ENCODE peak calls at places on chromosome 4, in seven cellular contexts. U, G, M, T, S, J and H are unnamed samples.

GRCh38 chr4:19844436-19844835 is 407.3 kb upstream of the SLIT2 start:
- DNase-seq in U (peak), G (no peak), M (no peak), T (peak), S (no peak), J (no peak), H (peak)

GRCh38 chr4:63777571-63777970 is 631.7 kb downstream of the TECRL start:
- DNase-seq in U (no peak), G (no peak), M (no peak), T (no peak), S (no peak), J (no peak), H (no peak)

GRCh38 chr4:31045724-31046318 is 325.7 kb downstream of the PCDH7 start:
- DNase-seq in U (peak), G (peak), M (no peak), T (peak), S (no peak), J (no peak), H (no peak)

GRCh38 chr4:78131403-78131802 is 74.3 kb downstream of the FRAS1 start:
- DNase-seq in U (peak), G (no peak), M (no peak), T (peak), S (no peak), J (no peak), H (peak)

GRCh38 chr4:38278255-38278654 is 318.1 kb downstream of the PTTG2 start:
- DNase-seq in U (no peak), G (no peak), M (no peak), T (no peak), S (no peak), J (no peak), H (no peak)

GRCh38 chr4:65510976-65511375 is 159.3 kb downstream of the EPHA5 start:
- DNase-seq in U (peak), G (no peak), M (no peak), T (peak), S (no peak), J (no peak), H (peak)

GRCh38 chr4:11768251-11768972 is 339.7 kb upstream of the HS3ST1 start:
- DNase-seq in U (peak), G (no peak), M (no peak), T (peak), S (no peak), J (no peak), H (no peak)

GRCh38 chr4:181897935-181898334 is 345.3 kb upstream of the TENM3 start:
- DNase-seq in U (peak), G (no peak), M (no peak), T (peak), S (no peak), J (no peak), H (peak)

GRCh38 chr4:101981756-101982155 is 191.2 kb downstream of the BANK1 start:
- DNase-seq in U (no peak), G (no peak), M (no peak), T (no peak), S (peak), J (no peak), H (no peak)

GRCh38 chr4:80213117-80213815 is 16.0 kb downstream of the PRDM8 start:
- DNase-seq in U (no peak), G (no peak), M (no peak), T (peak), S (no peak), J (no peak), H (peak)

GRCh38 chr4:76388160-76388908 is 32.6 kb downstream of the CCDC158 start:
- DNase-seq in U (peak), G (peak), M (no peak), T (peak), S (no peak), J (no peak), H (no peak)

GRCh38 chr4:185229021-185229818 is 19.8 kb downstream of the SNX25 start:
- DNase-seq in U (no peak), G (no peak), M (peak), T (no peak), S (no peak), J (no peak), H (no peak)

GRCh38 chr4:184644553-184645307 is 4.5 kb downstream of the CASP3 start:
- DNase-seq in U (no peak), G (no peak), M (no peak), T (peak), S (no peak), J (no peak), H (no peak)

GRCh38 chr4:102180080-102180479 is 165.2 kb downstream of the SLC39A8 start:
- DNase-seq in U (peak), G (no peak), M (no peak), T (peak), S (no peak), J (no peak), H (no peak)

GRCh38 chr4:23911675-23912455 is 22.0 kb upstream of the PPARGC1A start:
- DNase-seq in U (no peak), G (no peak), M (no peak), T (no peak), S (no peak), J (no peak), H (no peak)

GRCh38 chr4:912548-913279 is 19.4 kb downstream of the GAK start:
- DNase-seq in U (no peak), G (no peak), M (peak), T (no peak), S (peak), J (no peak), H (no peak)

GRCh38 chr4:151967074-151967473 is 206.3 kb upstream of the GATB start:
- DNase-seq in U (no peak), G (no peak), M (no peak), T (no peak), S (no peak), J (no peak), H (no peak)
- TF ChIP-seq CTCF in U (no peak), G (no peak), M (no peak), T (no peak), S (no peak), J (no peak), H (no peak)

DNA sequence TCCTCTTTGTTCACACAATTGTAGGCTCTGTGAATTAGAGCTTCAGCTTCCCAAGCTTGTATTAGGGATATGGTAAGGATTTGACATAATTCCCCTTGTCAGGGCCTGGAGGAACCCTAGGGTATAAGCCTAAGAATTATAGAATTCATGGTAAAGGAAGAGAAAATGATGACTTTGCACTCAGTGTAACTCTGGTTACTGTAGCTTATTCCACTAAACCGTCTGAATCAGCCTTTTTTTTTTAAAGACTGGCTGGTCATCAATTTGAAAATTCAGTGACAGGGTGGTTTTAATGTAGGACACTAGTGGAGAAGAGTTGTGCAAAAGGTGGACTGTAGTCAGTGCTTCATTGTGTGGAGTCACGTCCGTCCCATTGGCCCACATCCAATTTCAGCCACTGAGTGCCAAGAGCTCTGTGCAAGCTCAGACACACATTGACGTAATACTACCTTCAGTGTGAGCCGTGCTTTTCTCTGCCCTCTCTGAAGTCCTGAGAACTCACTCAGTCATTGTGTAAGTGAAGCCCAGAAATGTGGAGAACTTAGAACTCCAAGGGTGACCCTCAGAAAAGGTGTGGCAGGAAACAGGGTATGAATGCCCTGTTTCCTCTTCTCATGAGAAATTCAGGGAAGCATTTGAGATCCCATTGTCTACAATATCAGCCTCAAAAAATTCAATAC is 449.8 kb downstream of the C4orf33 start:
- DNase-seq in U (peak), G (peak), M (peak), T (peak), S (peak), J (peak), H (no peak)
- H3K4me3 ChIP-seq in U (no peak), G (no peak), M (no peak), T (no peak), S (no peak), J (no peak), H (no peak)

GRCh38 chr4:100935090-100935489 is 412.2 kb downstream of the PPP3CA start:
- DNase-seq in U (no peak), G (peak), M (no peak), T (peak), S (no peak), J (no peak), H (no peak)
- TF ChIP-seq CTCF in U (no peak), G (no peak), M (no peak), T (peak), S (no peak), J (no peak), H (peak)

DNA sequence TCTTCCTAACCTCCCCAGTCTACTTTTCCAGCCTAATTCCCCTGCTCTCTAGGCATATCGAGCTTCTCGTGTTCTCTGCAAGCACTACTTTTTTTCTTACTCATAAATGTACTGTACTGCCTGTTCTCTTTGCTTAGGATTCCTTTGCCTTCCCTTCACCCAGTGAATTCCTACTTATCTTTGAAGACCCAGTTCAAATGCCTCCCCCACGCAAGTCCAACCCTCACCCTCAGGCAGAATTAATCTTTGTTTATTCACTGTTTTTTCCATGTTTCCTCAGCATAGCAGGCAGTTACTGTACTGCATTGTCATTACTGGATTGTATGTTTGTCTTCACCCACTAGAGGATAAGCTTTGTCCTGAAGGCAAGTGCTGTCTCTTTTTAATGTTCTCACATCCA is 287.7 kb downstream of the BMPR1B start:
- DNase-seq in U (peak), G (peak), M (no peak), T (peak), S (no peak), J (no peak), H (no peak)
- H3K4me3 ChIP-seq in U (no peak), G (peak), M (no peak), T (no peak), S (no peak), J (no peak), H (no peak)

GRCh38 chr4:39660045-39660444 is 21.4 kb upstream of the SMIM14 start:
- DNase-seq in U (no peak), G (no peak), M (no peak), T (no peak), S (no peak), J (no peak), H (peak)

GRCh38 chr4:39657465-39657864 is 18.8 kb upstream of the SMIM14 start:
- DNase-seq in U (no peak), G (no peak), M (no peak), T (no peak), S (no peak), J (no peak), H (no peak)

GRCh38 chr4:39655866-39656265 is 17.2 kb upstream of the SMIM14 start:
- DNase-seq in U (no peak), G (peak), M (no peak), T (peak), S (no peak), J (peak), H (peak)

GRCh38 chr4:39660757-39661156 is 22.1 kb upstream of the SMIM14 start:
- DNase-seq in U (no peak), G (no peak), M (no peak), T (no peak), S (no peak), J (no peak), H (no peak)

DNA sequence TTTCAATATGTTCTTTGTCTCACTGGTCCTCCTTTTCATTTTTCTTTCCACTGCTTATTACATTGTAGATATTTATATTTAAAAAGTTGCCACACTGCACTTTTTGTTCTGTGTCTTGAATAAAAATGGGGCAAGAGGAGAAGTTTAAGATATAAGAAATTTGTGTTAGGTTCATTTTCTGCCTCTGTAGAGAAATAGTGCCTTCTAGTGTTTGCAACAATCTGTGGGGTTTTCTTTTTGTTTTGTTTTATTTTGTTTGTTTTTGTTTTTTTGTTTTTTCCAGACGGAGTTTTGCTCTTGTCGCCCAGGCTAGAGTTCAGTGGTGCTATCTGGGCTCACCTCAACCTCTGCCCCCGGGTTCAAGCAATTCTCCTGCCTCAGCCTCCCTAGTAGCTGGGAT is 20.1 kb upstream of the SMIM14 start:
- DNase-seq in U (no peak), G (no peak), M (no peak), T (peak), S (no peak), J (no peak), H (no peak)
- TF ChIP-seq CTCF in U (peak), G (peak), M (no peak), T (peak), S (no peak), J (peak), H (peak)

GRCh38 chr4:112753333-112753732 is 116.4 kb downstream of the LARP7 start:
- DNase-seq in U (no peak), G (no peak), M (no peak), T (no peak), S (no peak), J (no peak), H (no peak)
- H3K4me3 ChIP-seq in U (no peak), G (no peak), M (no peak), T (no peak), S (no peak), J (no peak), H (no peak)

GRCh38 chr4:107654694-107655093 is 65.3 kb downstream of the PAPSS1 start:
- DNase-seq in U (no peak), G (peak), M (no peak), T (no peak), S (no peak), J (no peak), H (no peak)
- TF ChIP-seq CTCF in U (no peak), G (no peak), M (no peak), T (no peak), S (no peak), J (no peak), H (no peak)